ENCODE peak calls at places on chromosomes 4 and X, in seven cellular contexts. P is GM12891, L is GM12878, O is H1, N is SK-N-SH, R is HepG2, A is K562. J is an unnamed sample.

GRCh38 chr4:33262809-33263208 is 2542.6 kb downstream of the PCDH7 start:
- DNase-seq in P (no peak), L (no peak), O (no peak), N (no peak), R (no peak), A (no peak), J (no peak)

GRCh38 chr4:121011138-121011537 is 61.2 kb downstream of the NDNF start:
- DNase-seq in P (no peak), L (no peak), O (peak; percentile 13), N (no peak), R (no peak), A (no peak), J (no peak)

GRCh38 chr4:16161866-16162408 is 64.3 kb downstream of the TAPT1 start:
- DNase-seq in P (no peak), L (no peak), O (no peak), N (no peak), R (no peak), A (no peak), J (no peak)

GRCh38 chr4:184362338-184362737 is 112.0 kb downstream of the IRF2 start:
- DNase-seq in P (no peak), L (no peak), O (no peak), N (no peak), R (no peak), A (no peak), J (no peak)

GRCh38 chr4:147057631-147057980 is 111.9 kb upstream of the TTC29 start:
- DNase-seq in P (no peak), L (no peak), O (no peak), N (no peak), R (no peak), A (no peak), J (no peak)

GRCh38 chr4:140367738-140368137 is 5.7 kb upstream of the SCOC start:
- DNase-seq in P (no peak), L (no peak), O (no peak), N (no peak), R (no peak), A (no peak), J (no peak)

GRCh38 chr4:6324999-6325790 is 55.5 kb downstream of the WFS1 start:
- DNase-seq in P (no peak), L (no peak), O (no peak), N (no peak), R (no peak), A (no peak), J (no peak)

GRCh38 chr4:177371452-177371851 is 61.8 kb downstream of the NEIL3 start:
- DNase-seq in P (no peak), L (no peak), O (no peak), N (no peak), R (no peak), A (no peak), J (no peak)

GRCh38 chrX:3532571-3532970 is 180.9 kb downstream of the PRKX start:
- DNase-seq in P (no peak), L (no peak), O (no peak), N (no peak), R (no peak), A (no peak), J (no peak)

GRCh38 chrX:130106071-130106470 is 4.2 kb downstream of the ELF4 start:
- DNase-seq in P (no peak), L (no peak), O (no peak), N (peak; percentile 9), R (no peak), A (no peak), J (no peak)

GRCh38 chrX:35699642-35700041 is 98.5 kb upstream of the MAGEB16 start:
- DNase-seq in P (no peak), L (no peak), O (no peak), N (no peak), R (no peak), A (no peak), J (no peak)

GRCh38 chr4:83054928-83055327 is 19.9 kb downstream of the COPS4 start:
- DNase-seq in P (no peak), L (no peak), O (no peak), N (peak; percentile 10), R (no peak), A (no peak), J (peak; percentile 3)

GRCh38 chr4:112817933-112818921 is 181.3 kb downstream of the LARP7 start:
- DNase-seq in P (peak; percentile 44), L (peak; percentile 55), O (peak; percentile 78), N (peak; percentile 86), R (peak; percentile 7), A (peak; percentile 9), J (peak; percentile 50)

GRCh38 chr4:84578540-84579409 is 4.2 kb upstream of the CDS1 start:
- DNase-seq in P (no peak), L (no peak), O (no peak), N (peak; percentile 17), R (peak; percentile 39), A (peak; percentile 58), J (no peak)

GRCh38 chr4:138953962-138954371 is 61.6 kb upstream of the NOCT start:
- DNase-seq in P (no peak), L (no peak), O (no peak), N (no peak), R (no peak), A (no peak), J (no peak)

GRCh38 chr4:30443289-30443688 is 276.9 kb upstream of the PCDH7 start:
- DNase-seq in P (no peak), L (no peak), O (peak; percentile 39), N (no peak), R (no peak), A (no peak), J (no peak)

GRCh38 chr4:112327950-112328349 is 30.8 kb downstream of the ALPK1 start:
- DNase-seq in P (no peak), L (peak; percentile 73), O (no peak), N (peak; percentile 27), R (peak; percentile 38), A (peak; percentile 37), J (no peak)

GRCh38 chrX:72714471-72714916 is 388 bp upstream of the PHKA1 start:
- DNase-seq in P (no peak), L (no peak), O (peak; percentile 9), N (peak; percentile 66), R (peak; percentile 12), A (peak; percentile 21), J (no peak)

GRCh38 chrX:135194684-135195083 is 23.5 kb upstream of the CT55 start:
- DNase-seq in P (no peak), L (no peak), O (peak; percentile 2), N (peak; percentile 11), R (no peak), A (peak; percentile 20), J (no peak)

GRCh38 chrX:872090-872489 is 241.5 kb downstream of the SHOX start:
- DNase-seq in P (no peak), L (no peak), O (no peak), N (no peak), R (no peak), A (no peak), J (no peak)

GRCh38 chrX:69218407-69218806 is 53.2 kb upstream of the PJA1 start:
- DNase-seq in P (no peak), L (no peak), O (no peak), N (no peak), R (no peak), A (no peak), J (no peak)

DNA sequence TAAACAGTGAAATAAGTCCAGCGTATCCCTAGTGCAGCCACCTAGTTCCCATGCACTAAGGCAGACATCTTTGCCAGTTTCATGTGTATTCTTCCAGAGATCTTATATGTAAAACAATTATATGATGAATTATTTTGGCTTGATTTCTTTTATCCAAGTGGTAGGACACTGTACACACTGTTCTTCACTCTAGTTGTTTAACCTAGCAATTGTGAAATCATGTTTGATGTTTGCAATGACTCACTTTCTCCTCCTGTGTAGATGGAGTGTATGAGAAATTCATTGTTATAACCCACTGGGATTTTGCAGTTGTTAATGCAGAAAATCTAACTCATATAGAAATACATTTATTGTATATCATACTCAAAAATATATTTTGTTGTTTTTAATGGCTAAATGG is 17.5 kb upstream of the TBC1D1 start:
- DNase-seq in P (no peak), L (no peak), O (no peak), N (no peak), R (peak; percentile 78), A (no peak), J (no peak)
- TF ChIP-seq TAF1 in P (no peak), L (no peak), O (no peak), N (no peak), R (no peak), A (no peak), J (no peak)

GRCh38 chr4:166980419-166980818 is 253.9 kb downstream of the SPOCK3 start:
- DNase-seq in P (no peak), L (no peak), O (no peak), N (no peak), R (no peak), A (no peak), J (no peak)

GRCh38 chr4:166981847-166982246 is 252.4 kb downstream of the SPOCK3 start:
- DNase-seq in P (no peak), L (no peak), O (no peak), N (peak; percentile 2), R (no peak), A (no peak), J (no peak)
- TF ChIP-seq TAF1 in P (no peak), L (no peak), O (no peak), N (no peak), R (no peak), A (no peak), J (no peak)

GRCh38 chr4:73868206-73869129 is 725 bp upstream of the CXCL1 start:
- DNase-seq in P (no peak), L (no peak), O (no peak), N (no peak), R (no peak), A (peak; percentile 39), J (no peak)
- TF ChIP-seq TAF1 in P (no peak), L (no peak), O (no peak), N (no peak), R (no peak), A (no peak), J (no peak)

GRCh38 chr4:75514949-75515612 is 808 bp downstream of the THAP6 start:
- DNase-seq in P (no peak), L (peak; percentile 32), O (no peak), N (peak; percentile 7), R (no peak), A (peak; percentile 25), J (no peak)
- TF ChIP-seq TAF1 in P (no peak), L (no peak), O (no peak), N (no peak), R (no peak), A (no peak), J (no peak)

GRCh38 chr4:153521995-153522799 is 56.0 kb downstream of the TMEM131L start:
- DNase-seq in P (no peak), L (peak; percentile 71), O (no peak), N (no peak), R (no peak), A (no peak), J (no peak)
- TF ChIP-seq TAF1 in P (no peak), L (no peak), O (no peak), N (no peak), R (no peak), A (no peak), J (no peak)